ENCODE peak calls at places on chromosomes 7 and 10, in seven cellular contexts. M, D, O, J, U, V and E are unnamed samples.

GRCh38 chr7:107103369-107103768 is 58.9 kb downstream of the PRKAR2B start:
- DNase-seq in M (no peak), D (peak; percentile 63), O (no peak), J (no peak), U (no peak), V (no peak), E (no peak)

GRCh38 chr10:75101416-75102251 is 9.8 kb upstream of the SAMD8 start:
- DNase-seq in M (no peak), D (no peak), O (no peak), J (no peak), U (no peak), V (no peak), E (no peak)

GRCh38 chr10:3720228-3721019 is 64.6 kb downstream of the KLF6 start:
- DNase-seq in M (no peak), D (peak; percentile 78), O (no peak), J (no peak), U (no peak), V (no peak), E (no peak)

GRCh38 chr10:60367431-60367830 is 22.2 kb downstream of the ANK3 start:
- DNase-seq in M (peak; percentile 23), D (no peak), O (no peak), J (no peak), U (no peak), V (no peak), E (no peak)

GRCh38 chr7:21412291-21412896 is 15.5 kb upstream of the SP4 start:
- DNase-seq in M (no peak), D (no peak), O (no peak), J (no peak), U (no peak), V (no peak), E (no peak)

GRCh38 chr7:37084303-37084702 is 360.0 kb upstream of the AOAH start:
- DNase-seq in M (no peak), D (no peak), O (no peak), J (no peak), U (no peak), V (no peak), E (no peak)

GRCh38 chr10:65501259-65501658 is 1424.6 kb upstream of the LRRTM3 start:
- DNase-seq in M (no peak), D (no peak), O (no peak), J (no peak), U (no peak), V (no peak), E (no peak)

GRCh38 chr10:44234471-44234850 is 150.4 kb downstream of the CXCL12 start:
- DNase-seq in M (peak; percentile 60), D (no peak), O (no peak), J (no peak), U (no peak), V (no peak), E (no peak)

GRCh38 chr7:5554287-5554785 is 130.7 kb upstream of the TNRC18 start:
- DNase-seq in M (no peak), D (no peak), O (no peak), J (no peak), U (no peak), V (no peak), E (no peak)

GRCh38 chr10:122143238-122143841 is 127.8 kb upstream of the BTBD16 start:
- DNase-seq in M (peak; percentile 34), D (no peak), O (peak; percentile 27), J (no peak), U (no peak), V (no peak), E (no peak)

GRCh38 chr10:5628366-5628765 is 38.0 kb downstream of the ASB13 start:
- DNase-seq in M (no peak), D (no peak), O (no peak), J (no peak), U (no peak), V (no peak), E (no peak)

GRCh38 chr10:12396567-12396966 is 47.2 kb downstream of the CAMK1D start:
- DNase-seq in M (no peak), D (no peak), O (no peak), J (no peak), U (no peak), V (peak; percentile 32), E (no peak)

GRCh38 chr7:47503283-47503682 is 78.6 kb downstream of the TNS3 start:
- DNase-seq in M (no peak), D (no peak), O (no peak), J (no peak), U (no peak), V (no peak), E (peak; percentile 32)

GRCh38 chr10:49549640-49550346 is 10.9 kb upstream of the ERCC6 start:
- DNase-seq in M (no peak), D (no peak), O (no peak), J (no peak), U (no peak), V (no peak), E (no peak)

GRCh38 chr7:156988605-156989185 is 21.8 kb downstream of the MNX1 start:
- DNase-seq in M (no peak), D (no peak), O (no peak), J (no peak), U (no peak), V (peak; percentile 3), E (no peak)